ENCODE peak calls at places on chromosomes 5 and 9, in nine cellular contexts. N is CD4-positive, alpha-beta T cell; W is lower leg skin; R is psoas muscle; L is NB4; I is A549; Z is epithelial cell of esophagus; H is cardiac fibroblast; E is glutamatergic neuron. M is an unnamed sample.

GRCh38 chr5:4551034-4551433 is 589.1 kb upstream of the ADAMTS16 start:
- DNase-seq in N (no peak), W (no peak), L (no peak), E (no peak), I (no peak), H (no peak), Z (no peak), R (no peak), M (no peak)

GRCh38 chr9:95206143-95206542 is 111.4 kb downstream of the FANCC start:
- DNase-seq in L (no peak), Z (no peak), R (no peak), E (no peak), H (no peak), N (no peak), I (no peak), W (no peak), M (no peak)

GRCh38 chr9:74358944-74359343 is 138.2 kb upstream of the RORB start:
- DNase-seq in I (no peak), E (no peak), H (no peak), W (no peak), L (no peak), N (no peak), Z (no peak), R (no peak), M (no peak)

GRCh38 chr9:101235105-101235866 is 149.5 kb downstream of the BAAT start:
- DNase-seq in L (peak), W (no peak), I (peak), N (no peak), R (no peak), E (no peak), H (peak), Z (peak), M (peak)

GRCh38 chr5:115455241-115455640 is 89.3 kb downstream of the FEM1C start:
- DNase-seq in N (no peak), R (peak), H (peak), Z (no peak), I (peak), E (no peak), L (peak), W (peak), M (no peak)

GRCh38 chr5:170788626-170789304 is 5.2 kb downstream of the GABRP start:
- DNase-seq in W (no peak), H (no peak), R (no peak), E (no peak), Z (no peak), L (no peak), N (no peak), I (no peak), M (no peak)

GRCh38 chr9:137614631-137615386 is 4.0 kb upstream of the EHMT1 start:
- DNase-seq in W (no peak), E (no peak), R (no peak), I (no peak), N (no peak), H (no peak), L (no peak), Z (no peak), M (no peak)

GRCh38 chr9:4284925-4285324 is 14.9 kb downstream of the GLIS3 start:
- DNase-seq in H (no peak), R (no peak), L (no peak), Z (no peak), W (no peak), N (no peak), E (no peak), I (no peak), M (no peak)

GRCh38 chr5:119022017-119022745 is 33.8 kb upstream of the DTWD2 start:
- DNase-seq in Z (peak), W (no peak), I (peak), R (no peak), H (peak), L (peak), E (no peak), N (no peak), M (no peak)

GRCh38 chr9:38016375-38017120 is 52.5 kb downstream of the SHB start:
- DNase-seq in W (no peak), L (no peak), I (peak), Z (no peak), N (no peak), R (no peak), E (no peak), H (peak), M (no peak)

GRCh38 chr5:13987843-13988464 is 43.5 kb upstream of the DNAH5 start:
- DNase-seq in N (no peak), R (no peak), Z (peak), L (peak), W (peak), H (peak), I (peak), E (peak), M (peak)

GRCh38 chr9:68472119-68472518 is 68.6 kb downstream of the TMEM252 start:
- DNase-seq in Z (no peak), R (no peak), L (no peak), I (no peak), N (no peak), W (no peak), H (no peak), E (no peak), M (no peak)

GRCh38 chr5:6222121-6222520 is 156.2 kb downstream of the MED10 start:
- DNase-seq in I (no peak), L (no peak), E (no peak), Z (no peak), H (no peak), R (no peak), N (no peak), W (no peak), M (no peak)

GRCh38 chr5:125928663-125929062 is 494.5 kb upstream of the GRAMD2B start:
- DNase-seq in N (no peak), R (no peak), E (no peak), Z (peak), H (peak), W (no peak), L (no peak), I (no peak), M (no peak)

GRCh38 chr5:36573441-36573840 is 33.0 kb upstream of the SLC1A3 start:
- DNase-seq in H (peak), I (no peak), Z (peak), E (no peak), L (no peak), N (no peak), R (no peak), W (no peak), M (no peak)

GRCh38 chr5:54243483-54244080 is 66.8 kb downstream of the ARL15 start:
- DNase-seq in Z (peak), N (peak), I (peak), H (peak), L (peak), R (no peak), W (no peak), E (peak), M (peak)

GRCh38 chr9:75788006-75788634 is 102.4 kb upstream of the PCSK5 start:
- DNase-seq in N (no peak), W (no peak), I (no peak), Z (no peak), H (peak), L (no peak), R (peak), E (peak), M (no peak)

GRCh38 chr9:89888233-89888632 is 283.4 kb downstream of the GADD45G start:
- DNase-seq in Z (no peak), I (no peak), R (no peak), H (no peak), N (no peak), W (no peak), L (no peak), E (no peak), M (no peak)

GRCh38 chr5:151678146-151678545 is 8.6 kb downstream of the SPARC start:
- DNase-seq in H (peak), N (no peak), E (no peak), W (no peak), Z (no peak), L (no peak), I (no peak), R (no peak), M (no peak)

GRCh38 chr9:14942037-14942436 is 31.8 kb upstream of the FREM1 start:
- DNase-seq in I (no peak), H (no peak), E (no peak), W (no peak), Z (no peak), N (no peak), R (no peak), L (no peak), M (no peak)

GRCh38 chr5:1488882-1489680 is 34.7 kb downstream of the LPCAT1 start:
- DNase-seq in N (no peak), R (no peak), W (no peak), I (no peak), L (no peak), H (peak), Z (peak), E (no peak), M (no peak)

GRCh38 chr9:87651431-87651830 is 74.5 kb upstream of the CTSL start:
- DNase-seq in E (no peak), H (no peak), L (no peak), R (no peak), I (no peak), W (no peak), N (no peak), Z (no peak), M (no peak)

GRCh38 chr5:125409496-125410351 is 663.3 kb upstream of the ZNF608 start:
- DNase-seq in W (no peak), I (no peak), L (no peak), Z (peak), R (no peak), H (peak), N (no peak), E (no peak), M (no peak)

GRCh38 chr5:88825782-88826110 is 57.2 kb downstream of the MEF2C start:
- DNase-seq in E (no peak), R (no peak), L (no peak), I (no peak), Z (no peak), W (no peak), N (no peak), H (peak), M (no peak)

GRCh38 chr9:78235771-78236510 is at the start of gene CEP78:
- DNase-seq in R (peak), W (peak), Z (peak), E (peak), I (peak), H (peak), N (peak), L (peak), M (peak)

GRCh38 chr9:136700959-136701664 is 11.3 kb upstream of the DIPK1B start:
- DNase-seq in I (no peak), N (peak), Z (peak), L (no peak), W (no peak), H (no peak), R (no peak), E (no peak), M (peak)

GRCh38 chr5:502325-503079 is 21.7 kb downstream of the SLC9A3 start:
- DNase-seq in Z (no peak), R (no peak), L (peak), E (no peak), H (no peak), W (no peak), N (no peak), I (no peak), M (no peak)

GRCh38 chr9:34591091-34591910 is 1.8 kb upstream of the CNTFR start:
- DNase-seq in W (peak), Z (peak), L (peak), E (peak), I (peak), R (peak), N (peak), H (peak), M (peak)

GRCh38 chr9:34594177-34594576 is 4.7 kb upstream of the CNTFR start:
- DNase-seq in H (no peak), L (no peak), Z (no peak), R (peak), E (no peak), N (no peak), I (no peak), W (no peak), M (no peak)

GRCh38 chr9:34592895-34593601 is 3.5 kb upstream of the CNTFR start:
- DNase-seq in I (no peak), N (no peak), E (peak), W (peak), H (no peak), Z (peak), L (peak), R (peak), M (no peak)

GRCh38 chr9:34590376-34591090 is 1.0 kb upstream of the CNTFR start:
- DNase-seq in Z (peak), H (peak), I (no peak), R (peak), E (no peak), W (peak), L (peak), N (no peak), M (no peak)

DNA sequence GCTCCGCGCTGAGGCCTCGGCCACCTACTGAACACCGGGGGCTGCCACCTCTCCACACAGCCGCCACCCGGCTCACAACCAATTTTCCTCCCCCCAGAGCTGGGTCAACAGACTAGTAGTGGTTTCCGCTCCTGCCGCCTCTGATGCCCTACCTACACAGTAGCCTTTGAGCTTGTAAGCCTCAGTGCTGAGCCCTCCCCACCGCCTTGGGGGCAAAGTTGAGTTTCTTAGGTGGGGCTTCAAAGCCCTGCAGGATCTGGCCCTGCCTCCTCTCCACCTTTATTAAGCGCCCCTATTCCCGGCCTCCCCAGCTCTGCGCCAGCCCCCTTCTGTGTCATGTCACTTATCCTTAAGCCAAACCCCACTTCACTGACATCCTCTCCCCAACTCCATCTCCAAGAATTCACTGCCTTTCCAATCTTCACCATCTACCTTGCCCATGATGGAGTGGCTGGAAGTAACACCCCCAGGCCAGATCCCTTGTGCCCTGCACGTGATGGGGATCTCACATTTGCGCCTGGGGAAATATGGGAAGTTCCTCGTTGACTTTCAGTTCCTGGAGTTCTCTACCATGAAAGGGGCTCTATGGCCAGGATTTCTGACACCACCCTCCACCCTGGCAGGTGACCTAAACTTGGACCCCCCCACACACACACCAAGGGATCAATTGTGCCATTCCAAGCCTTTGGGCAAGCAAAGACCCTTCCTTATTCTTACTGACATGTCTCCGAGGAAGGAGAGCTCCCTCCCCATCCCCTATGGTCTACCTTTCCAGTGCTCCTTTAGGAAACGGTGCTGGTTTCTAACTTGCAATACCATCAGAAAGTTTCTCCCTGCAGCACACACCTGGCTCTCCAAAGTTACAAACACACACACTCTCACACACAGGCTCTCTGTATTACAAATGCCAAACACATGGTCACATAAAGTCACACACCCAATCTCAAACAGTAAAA is 2.7 kb upstream of the CNTFR start:
- DNase-seq in R (no peak), I (no peak), H (no peak), Z (no peak), E (no peak), L (peak), W (no peak), N (no peak), M (no peak)
- TF ChIP-seq CTCF in R (no peak), I (no peak), H (no peak), Z (no peak), E (peak), L (no peak), W (no peak), N (no peak), M (no peak)

GRCh38 chr9:125361837-125362531 is 100.4 kb downstream of the GAPVD1 start:
- DNase-seq in N (no peak), W (no peak), Z (peak), R (no peak), E (peak), L (peak), H (peak), I (peak), M (peak)
- TF ChIP-seq CTCF in N (peak), W (no peak), Z (peak), R (no peak), E (no peak), L (peak), H (peak), I (peak), M (peak)

GRCh38 chr5:132271251-132272246 is 14.1 kb downstream of the PDLIM4 start:
- DNase-seq in L (no peak), W (no peak), I (no peak), Z (no peak), E (no peak), H (no peak), N (no peak), R (no peak), M (no peak)
- TF ChIP-seq CTCF in L (no peak), W (no peak), I (no peak), Z (no peak), E (no peak), H (no peak), N (no peak), R (no peak), M (no peak)

GRCh38 chr9:129550199-129550839 is 70.6 kb downstream of the C9orf50 start:
- DNase-seq in Z (peak), H (peak), E (peak), R (peak), I (peak), L (no peak), N (no peak), W (no peak), M (peak)
- TF ChIP-seq CTCF in Z (no peak), H (no peak), E (no peak), R (no peak), I (no peak), L (no peak), N (no peak), W (no peak), M (no peak)

GRCh38 chr5:58127486-58128220 is 332.2 kb downstream of the PLK2 start:
- DNase-seq in R (no peak), E (no peak), Z (no peak), W (no peak), N (no peak), L (no peak), H (no peak), I (peak), M (no peak)
- TF ChIP-seq CTCF in R (no peak), E (no peak), Z (no peak), W (no peak), N (no peak), L (no peak), H (no peak), I (no peak), M (no peak)

GRCh38 chr5:171934586-171934985 is 71.9 kb downstream of the FBXW11 start:
- DNase-seq in L (no peak), E (no peak), N (no peak), Z (no peak), R (no peak), W (no peak), I (no peak), H (no peak), M (no peak)
- TF ChIP-seq CTCF in L (no peak), E (no peak), N (no peak), Z (no peak), R (no peak), W (no peak), I (no peak), H (no peak), M (no peak)

GRCh38 chr9:2230362-2230761 is 215.2 kb downstream of the SMARCA2 start:
- DNase-seq in W (no peak), H (no peak), I (no peak), E (no peak), R (no peak), L (no peak), Z (peak), N (no peak), M (no peak)
- TF ChIP-seq CTCF in W (no peak), H (no peak), I (no peak), E (no peak), R (no peak), L (no peak), Z (peak), N (no peak), M (no peak)

DNA sequence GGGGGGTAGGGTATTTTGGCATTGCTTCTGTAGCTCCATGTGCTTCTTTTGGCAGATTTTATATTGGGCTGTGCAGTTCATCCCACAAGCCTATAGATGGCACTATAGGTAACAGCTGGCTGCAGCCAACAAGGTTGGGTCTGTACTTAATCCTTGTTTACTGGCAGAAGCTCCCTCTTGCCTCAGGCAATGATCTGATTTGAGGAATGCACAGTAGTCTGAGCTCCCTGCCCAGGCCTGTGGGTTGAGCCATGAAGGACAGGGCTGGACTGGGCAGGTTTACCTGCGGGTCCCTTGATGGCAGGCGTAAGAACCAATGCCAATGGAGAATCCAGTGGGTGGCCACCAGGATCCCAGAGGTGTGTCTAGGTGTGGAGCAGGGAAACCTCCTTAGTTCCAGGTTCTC is 11.7 kb upstream of the OR1J2 start:
- DNase-seq in Z (peak), W (peak), N (no peak), L (peak), H (peak), E (peak), I (peak), R (no peak), M (peak)
- TF ChIP-seq CTCF in Z (peak), W (no peak), N (peak), L (peak), H (peak), E (peak), I (peak), R (peak), M (peak)

GRCh38 chr5:31939151-31939550 is 235.0 kb downstream of the GOLPH3 start:
- DNase-seq in I (no peak), H (peak), W (no peak), Z (peak), E (no peak), L (no peak), R (peak), N (no peak), M (no peak)
- TF ChIP-seq CTCF in I (no peak), H (no peak), W (no peak), Z (no peak), E (no peak), L (no peak), R (no peak), N (no peak), M (no peak)

GRCh38 chr5:66223637-66224036 is 79.5 kb downstream of the SREK1 start:
- DNase-seq in L (peak), W (no peak), H (peak), Z (peak), I (peak), N (no peak), R (no peak), E (peak), M (no peak)
- TF ChIP-seq CTCF in L (peak), W (no peak), H (peak), Z (peak), I (peak), N (no peak), R (no peak), E (no peak), M (no peak)